ENCODE peak calls at places on chromosomes 13 and 19, in nine cellular contexts. P is HFF-Myc; U is ACHN; H is stimulated activated CD4-positive, alpha-beta T cell treated with anti-CD3 and anti-CD28 coated beads, Interleukin-1b, Interleukin-23, amount 100 ng/mL, for 24 hours; R is left lung; I is NCI-H1105; Z is progenitor cell of endocrine pancreas; F is substantia nigra; G is mesothelial cell of epicardium. L is an unnamed sample.

GRCh38 chr19:33517922-33518321 is 3.7 kb downstream of the PEPD start:
- DNase-seq in Z (no peak), U (no peak), F (no peak), R (no peak), G (no peak), P (no peak), H (no peak), I (no peak), L (no peak)

GRCh38 chr13:77966671-77967070 is 48.0 kb upstream of the EDNRB start:
- DNase-seq in G (no peak), U (no peak), F (no peak), H (no peak), Z (no peak), R (no peak), P (no peak), I (no peak), L (no peak)

GRCh38 chr13:94313321-94313720 is 166.2 kb downstream of the DCT start:
- DNase-seq in U (no peak), Z (no peak), F (no peak), P (no peak), R (no peak), G (no peak), H (no peak), I (no peak), L (no peak)

GRCh38 chr13:27424246-27425150 is at the start of gene GTF3A:
- DNase-seq in R (peak; percentile 86), I (peak; percentile 58), H (peak; percentile 77), U (peak; percentile 79), Z (peak; percentile 79), G (peak; percentile 92), P (peak; percentile 32), F (peak; percentile 74), L (peak; percentile 81)

GRCh38 chr13:42333613-42334328 is 61.8 kb downstream of the AKAP11 start:
- DNase-seq in P (no peak), I (peak; percentile 13), G (no peak), U (peak; percentile 1), F (no peak), Z (no peak), H (no peak), R (no peak), L (peak; percentile 15)

GRCh38 chr13:108609353-108609752 is 20.1 kb upstream of the MYO16 start:
- DNase-seq in P (peak; percentile 20), H (no peak), G (no peak), Z (no peak), F (no peak), U (peak; percentile 3), I (no peak), R (no peak), L (no peak)

GRCh38 chr13:98787986-98788385 is 35.5 kb upstream of the SLC15A1 start:
- DNase-seq in H (no peak), F (no peak), P (no peak), R (no peak), U (no peak), G (no peak), Z (no peak), I (no peak), L (no peak)

GRCh38 chr13:63425131-63425530 is 2009.5 kb upstream of the PCDH20 start:
- DNase-seq in H (no peak), R (no peak), U (no peak), G (no peak), Z (no peak), P (no peak), I (no peak), F (no peak), L (no peak)

GRCh38 chr19:29917911-29918310 is 24.1 kb upstream of the URI1 start:
- DNase-seq in F (no peak), Z (no peak), P (no peak), R (no peak), G (no peak), U (no peak), H (no peak), I (no peak), L (no peak)

GRCh38 chr19:43634068-43634467 is 5.6 kb downstream of the CADM4 start:
- DNase-seq in R (no peak), G (no peak), Z (no peak), U (no peak), H (no peak), P (no peak), F (no peak), I (no peak), L (no peak)

GRCh38 chr13:42071667-42072419 is 23.4 kb downstream of the DGKH start:
- DNase-seq in P (no peak), R (no peak), Z (no peak), G (no peak), H (no peak), F (no peak), U (no peak), I (no peak), L (no peak)

GRCh38 chr13:53242015-53242414 is 213.4 kb downstream of the OLFM4 start:
- DNase-seq in U (no peak), F (no peak), P (no peak), G (no peak), R (no peak), Z (no peak), H (no peak), I (peak; percentile 15), L (no peak)

L was measured in HTR-8/SVneo.